ENCODE peak calls at places on chromosomes 12 and 14, in eight cellular contexts. L is NCI-H345; W is HT1080; B is WTC11; D is Peyer's patch; G is RPMI7951; V is stimulated activated CD8-positive, alpha-beta memory T cell treated with anti-CD3 and anti-CD28 coated beads, Interleukin-4, amount 100 ng/mL, for 1 hour; H is RWPE1. R is an unnamed sample.

GRCh38 chr12:53053223-53054111 is 3.6 kb downstream of the TNS2 start:
- DNase-seq in L (peak), W (no peak), B (peak), D (peak), G (no peak), V (no peak), H (no peak), R (peak)

GRCh38 chr14:68734231-68734732 is 58.6 kb downstream of the ZFP36L1 start:
- DNase-seq in L (no peak), W (peak), B (no peak), D (no peak), G (no peak), V (peak), H (no peak), R (no peak)

GRCh38 chr14:101844219-101844618 is 82.7 kb downstream of the PPP2R5C start:
- DNase-seq in L (no peak), W (no peak), B (no peak), D (peak), G (no peak), V (no peak), H (no peak), R (no peak)

GRCh38 chr12:75816892-75817291 is 214.7 kb downstream of the PHLDA1 start:
- DNase-seq in L (no peak), W (peak), B (no peak), D (no peak), G (peak), V (no peak), H (peak), R (no peak)

GRCh38 chr14:106107703-106108102 is 581.3 kb downstream of the TMEM121 start:
- DNase-seq in L (no peak), W (no peak), B (no peak), D (no peak), G (no peak), V (no peak), H (no peak), R (no peak)

GRCh38 chr12:754871-755562 is 2.6 kb downstream of the WNK1 start:
- DNase-seq in L (peak), W (peak), B (no peak), D (no peak), G (peak), V (no peak), H (peak), R (no peak)

GRCh38 chr14:48598458-48598857 is 923.1 kb upstream of the MDGA2 start:
- DNase-seq in L (no peak), W (no peak), B (no peak), D (no peak), G (no peak), V (no peak), H (no peak), R (no peak)

GRCh38 chr14:32202468-32202865 is 602 bp downstream of the RNU6-8 start:
- DNase-seq in L (peak), W (no peak), B (no peak), D (no peak), G (peak), V (no peak), H (no peak), R (no peak)

GRCh38 chr14:29906256-29906885 is 21.3 kb downstream of the PRKD1 start:
- DNase-seq in L (peak), W (peak), B (no peak), D (no peak), G (peak), V (no peak), H (peak), R (no peak)

GRCh38 chr12:14937014-14937413 is 1.3 kb downstream of the ERP27 start:
- DNase-seq in L (no peak), W (no peak), B (no peak), D (no peak), G (no peak), V (no peak), H (no peak), R (no peak)

GRCh38 chr12:50182461-50182860 is 15.3 kb upstream of the CERS5 start:
- DNase-seq in L (no peak), W (no peak), B (no peak), D (no peak), G (no peak), V (no peak), H (no peak), R (no peak)

GRCh38 chr12:54134850-54135249 is 53.9 kb downstream of the SMUG1 start:
- DNase-seq in L (no peak), W (no peak), B (no peak), D (no peak), G (no peak), V (no peak), H (no peak), R (no peak)

GRCh38 chr12:12470751-12471300 is 91.8 kb downstream of the DUSP16 start:
- DNase-seq in L (no peak), W (no peak), B (no peak), D (no peak), G (peak), V (no peak), H (no peak), R (no peak)

GRCh38 chr12:26995706-26996105 is 18.5 kb downstream of the TM7SF3 start:
- DNase-seq in L (no peak), W (no peak), B (no peak), D (no peak), G (no peak), V (no peak), H (no peak), R (no peak)

GRCh38 chr12:102824218-102824835 is 92.7 kb downstream of the PAH start:
- DNase-seq in L (no peak), W (peak), B (peak), D (no peak), G (peak), V (no peak), H (peak), R (no peak)

GRCh38 chr14:35653045-35653444 is 119.1 kb downstream of the INSM2 start:
- DNase-seq in L (no peak), W (no peak), B (no peak), D (no peak), G (no peak), V (no peak), H (no peak), R (no peak)

GRCh38 chr12:78146365-78146772 is 315.7 kb downstream of the NAV3 start:
- DNase-seq in L (peak), W (peak), B (no peak), D (no peak), G (peak), V (no peak), H (no peak), R (no peak)

GRCh38 chr12:4910502-4911315 is 1.0 kb downstream of the KCNA1 start:
- DNase-seq in L (no peak), W (no peak), B (peak), D (no peak), G (no peak), V (no peak), H (no peak), R (no peak)

GRCh38 chr14:88488081-88488480 is 66.7 kb downstream of the PTPN21 start:
- DNase-seq in L (no peak), W (no peak), B (no peak), D (no peak), G (no peak), V (no peak), H (no peak), R (no peak)

GRCh38 chr12:70948976-70949336 is 28.4 kb upstream of the PTPRR start:
- DNase-seq in L (no peak), W (no peak), B (no peak), D (no peak), G (no peak), V (no peak), H (no peak), R (no peak)

GRCh38 chr12:20305470-20305869 is 62.9 kb upstream of the PDE3A start:
- DNase-seq in L (no peak), W (peak), B (no peak), D (no peak), G (no peak), V (no peak), H (no peak), R (no peak)

GRCh38 chr14:103546651-103547454 is 15.6 kb downstream of the BAG5 start:
- DNase-seq in L (peak), W (peak), B (peak), D (peak), G (peak), V (peak), H (peak), R (peak)

GRCh38 chr14:88327497-88327896 is 4.4 kb upstream of the KCNK10 start:
- DNase-seq in L (no peak), W (no peak), B (no peak), D (no peak), G (no peak), V (no peak), H (no peak), R (no peak)

GRCh38 chr12:57456145-57456700 is 1.1 kb downstream of the INHBE start:
- DNase-seq in L (peak), W (peak), B (peak), D (peak), G (peak), V (no peak), H (no peak), R (no peak)

GRCh38 chr14:97295108-97295710 is 498.0 kb downstream of the VRK1 start:
- DNase-seq in L (no peak), W (no peak), B (no peak), D (no peak), G (no peak), V (no peak), H (no peak), R (no peak)

GRCh38 chr12:68234140-68234539 is 8.5 kb upstream of the IL26 start:
- DNase-seq in L (no peak), W (no peak), B (no peak), D (no peak), G (no peak), V (no peak), H (no peak), R (no peak)

GRCh38 chr12:89417246-89417977 is 65.1 kb upstream of the DUSP6 start:
- DNase-seq in L (no peak), W (no peak), B (no peak), D (no peak), G (no peak), V (no peak), H (peak), R (no peak)

GRCh38 chr12:77488041-77488620 is 342.6 kb upstream of the NAV3 start:
- DNase-seq in L (no peak), W (no peak), B (no peak), D (no peak), G (no peak), V (no peak), H (no peak), R (no peak)

GRCh38 chr14:89419973-89420482 is 3.0 kb upstream of the FOXN3 start:
- DNase-seq in L (peak), W (no peak), B (no peak), D (peak), G (no peak), V (no peak), H (no peak), R (no peak)

GRCh38 chr14:63781686-63782085 is 53.8 kb upstream of the SGPP1 start:
- DNase-seq in L (no peak), W (peak), B (no peak), D (no peak), G (no peak), V (no peak), H (no peak), R (no peak)

GRCh38 chr14:94314890-94315289 is 8.2 kb downstream of the SERPINA6 start:
- DNase-seq in L (no peak), W (no peak), B (no peak), D (no peak), G (no peak), V (no peak), H (no peak), R (no peak)

GRCh38 chr12:22060261-22060660 is 14.2 kb downstream of the CMAS start:
- DNase-seq in L (no peak), W (no peak), B (no peak), D (no peak), G (peak), V (no peak), H (no peak), R (no peak)

GRCh38 chr12:15700595-15700994 is 88.6 kb downstream of the EPS8 start:
- DNase-seq in L (no peak), W (peak), B (no peak), D (no peak), G (peak), V (no peak), H (peak), R (no peak)